ENCODE peak calls at places on chromosomes 5 and 9, in seven cellular contexts. A is psoas muscle, L is nephron progenitor cell, C is endothelial cell of umbilical vein, R is coronary artery, H is tibial nerve, K is neural crest cell. Z is an unnamed sample.

GRCh38 chr5:68432682-68433081 is 217.1 kb downstream of the PIK3R1 start:
- DNase-seq in L (no peak), A (no peak), C (no peak), H (no peak), R (no peak), K (no peak), Z (no peak)

GRCh38 chr9:95409650-95410426 is 92.3 kb upstream of the FANCC start:
- DNase-seq in R (no peak), L (no peak), H (peak), C (peak), K (no peak), A (no peak), Z (no peak)

GRCh38 chr5:146962801-146963355 is 84.3 kb upstream of the PPP2R2B start:
- DNase-seq in C (no peak), L (no peak), K (no peak), R (no peak), A (no peak), H (no peak), Z (no peak)

GRCh38 chr9:37700900-37701299 is 50.1 kb downstream of the FRMPD1 start:
- DNase-seq in A (no peak), H (no peak), L (no peak), C (no peak), K (no peak), R (no peak), Z (no peak)

GRCh38 chr9:74006935-74007334 is 490.2 kb upstream of the RORB start:
- DNase-seq in A (no peak), C (no peak), L (no peak), K (no peak), H (no peak), R (no peak), Z (no peak)

GRCh38 chr9:87490907-87491306 is 6.8 kb upstream of the DAPK1 start:
- DNase-seq in R (no peak), C (no peak), A (no peak), L (no peak), H (no peak), K (no peak), Z (no peak)

GRCh38 chr5:102536323-102536928 is 37.6 kb upstream of the SLCO6A1 start:
- DNase-seq in L (no peak), H (no peak), A (no peak), C (peak), K (no peak), R (no peak), Z (no peak)

GRCh38 chr9:69768716-69769115 is 8.9 kb upstream of the PTAR1 start:
- DNase-seq in K (no peak), R (no peak), H (no peak), L (no peak), C (no peak), A (no peak), Z (no peak)

GRCh38 chr5:71836084-71836483 is 117.0 kb downstream of the CARTPT start:
- DNase-seq in K (no peak), R (no peak), C (peak), A (no peak), H (no peak), L (no peak), Z (no peak)

GRCh38 chr9:92709240-92709639 is 39.3 kb upstream of the IPPK start:
- DNase-seq in A (no peak), H (no peak), R (no peak), C (no peak), L (no peak), K (no peak), Z (no peak)

GRCh38 chr5:175162036-175162435 is 281.9 kb downstream of the DRD1 start:
- DNase-seq in L (no peak), K (no peak), A (no peak), C (no peak), H (no peak), R (no peak), Z (no peak)

GRCh38 chr5:15794117-15794985 is 294.4 kb downstream of the FBXL7 start:
- DNase-seq in A (no peak), R (no peak), C (peak), K (no peak), L (no peak), H (no peak), Z (no peak)

GRCh38 chr9:95840096-95840495 is 35.4 kb upstream of the ERCC6L2 start:
- DNase-seq in A (no peak), K (no peak), R (no peak), C (no peak), L (no peak), H (no peak), Z (no peak)

GRCh38 chr9:93458702-93459101 is 5.3 kb upstream of the FAM120AOS start:
- DNase-seq in C (no peak), R (no peak), A (no peak), H (no peak), L (no peak), K (no peak), Z (no peak)

GRCh38 chr5:72324186-72324825 is 4.1 kb downstream of the PTCD2 start:
- DNase-seq in C (no peak), R (no peak), A (no peak), K (no peak), H (no peak), L (no peak), Z (no peak)

GRCh38 chr9:112020680-112021596 is 124.3 kb downstream of the UGCG start:
- DNase-seq in K (no peak), L (no peak), A (no peak), C (peak), H (no peak), R (no peak), Z (no peak)

GRCh38 chr5:68248896-68249295 is 33.3 kb downstream of the PIK3R1 start:
- DNase-seq in K (no peak), C (peak), A (no peak), L (no peak), H (no peak), R (no peak), Z (no peak)

GRCh38 chr5:123035950-123036390 is 555 bp downstream of the PPIC start:
- DNase-seq in H (peak), A (peak), C (peak), K (peak), R (peak), L (peak), Z (peak)

GRCh38 chr9:136499935-136500910 is 17.4 kb upstream of the SEC16A start:
- DNase-seq in C (no peak), R (no peak), A (no peak), K (no peak), H (no peak), L (no peak), Z (no peak)

GRCh38 chr5:6585939-6586646 is 46.8 kb downstream of the NSUN2 start:
- DNase-seq in L (no peak), R (no peak), A (no peak), H (no peak), K (no peak), C (no peak), Z (peak)

GRCh38 chr9:115640887-115641286 is 512.7 kb upstream of the PAPPA start:
- DNase-seq in C (no peak), H (no peak), A (no peak), L (no peak), R (no peak), K (no peak), Z (no peak)

DNA sequence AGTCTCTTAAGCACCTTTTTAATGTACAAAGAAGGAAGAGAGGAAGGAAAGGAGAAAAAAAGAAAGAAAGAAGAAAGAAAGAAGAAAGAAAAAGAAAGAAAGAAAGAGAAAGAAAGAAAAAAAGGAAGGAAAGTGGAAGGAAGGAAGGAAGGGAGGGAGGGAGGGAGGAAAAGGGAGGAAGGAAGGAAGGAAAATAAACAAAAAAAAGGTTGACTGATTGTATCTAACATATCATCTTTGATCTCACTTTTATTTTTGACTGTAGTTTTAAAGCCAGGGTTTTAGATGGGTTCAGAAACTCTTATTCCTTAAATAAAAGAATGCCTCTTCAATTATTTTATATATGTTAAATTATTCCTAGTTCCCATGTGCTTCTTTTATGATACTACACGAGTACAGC is 794.5 kb downstream of the CDH12 start:
- DNase-seq in R (no peak), L (no peak), C (no peak), A (no peak), H (no peak), K (no peak), Z (no peak)
- TF ChIP-seq CTCF in R (no peak), L (no peak), C (no peak), A (no peak), H (no peak), K (no peak), Z (no peak)

DNA sequence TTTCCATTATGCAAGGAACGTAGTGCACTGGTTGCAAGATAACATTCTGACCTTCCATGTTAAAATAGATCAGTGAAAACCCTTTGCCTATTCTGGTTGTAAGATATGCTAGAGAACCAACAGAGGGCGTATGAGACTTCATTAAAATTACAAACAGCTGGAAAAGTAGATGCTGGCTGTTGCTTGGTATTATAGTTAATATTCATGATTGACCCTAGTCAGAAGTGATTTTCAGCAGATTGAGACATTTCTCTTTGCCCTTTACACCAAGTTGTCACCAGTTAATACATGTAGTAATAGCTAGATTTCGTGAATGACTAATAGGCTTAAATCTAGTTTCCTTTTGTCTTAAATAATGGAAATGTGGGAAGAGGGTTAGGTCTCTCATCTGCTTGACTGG is 13.8 kb upstream of the FGF18 start:
- DNase-seq in R (no peak), C (no peak), L (no peak), A (no peak), K (no peak), H (no peak), Z (no peak)
- TF ChIP-seq CTCF in R (peak), C (peak), L (peak), A (no peak), K (peak), H (no peak), Z (no peak)

GRCh38 chr5:162221884-162222283 is 154.3 kb downstream of the GABRG2 start:
- DNase-seq in K (no peak), C (no peak), R (no peak), A (no peak), L (no peak), H (no peak), Z (no peak)
- TF ChIP-seq CTCF in K (peak), C (no peak), R (no peak), A (no peak), L (no peak), H (no peak), Z (no peak)

GRCh38 chr5:135667204-135667603 is 88.4 kb upstream of the CXCL14 start:
- DNase-seq in L (no peak), R (no peak), H (no peak), K (no peak), A (no peak), C (no peak), Z (no peak)

GRCh38 chr5:135662104-135662503 is 83.3 kb upstream of the CXCL14 start:
- DNase-seq in K (no peak), H (no peak), R (no peak), C (no peak), L (no peak), A (no peak), Z (no peak)

GRCh38 chr5:135657536-135658307 is 78.9 kb upstream of the CXCL14 start:
- DNase-seq in R (no peak), C (no peak), A (no peak), K (no peak), L (no peak), H (no peak), Z (no peak)

GRCh38 chr5:135660826-135661555 is 82.2 kb upstream of the CXCL14 start:
- DNase-seq in K (no peak), R (no peak), A (no peak), H (no peak), L (no peak), C (no peak), Z (no peak)

DNA sequence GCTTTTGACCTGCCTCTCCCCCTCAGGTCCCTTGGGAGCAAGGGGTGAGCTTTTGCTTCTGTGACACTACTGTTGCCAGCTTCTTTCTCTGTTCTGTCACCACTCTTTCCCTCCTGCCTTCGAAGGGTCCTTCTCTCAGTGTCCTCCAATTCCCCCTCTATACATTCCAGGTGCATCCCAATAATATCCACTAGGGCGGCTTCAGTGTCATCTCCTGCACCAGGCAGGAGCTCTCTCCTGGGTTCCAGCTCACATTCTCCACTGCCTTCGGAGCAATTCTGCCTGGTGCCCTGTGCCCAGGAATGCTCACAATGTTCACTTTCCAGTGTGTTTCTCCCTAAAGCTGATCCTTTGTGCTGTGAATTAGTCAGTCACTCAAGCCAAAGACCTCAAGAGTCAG is 83.9 kb upstream of the CXCL14 start:
- DNase-seq in R (no peak), K (no peak), A (no peak), C (no peak), H (no peak), L (no peak), Z (no peak)
- TF ChIP-seq CTCF in R (no peak), K (no peak), A (no peak), C (no peak), H (no peak), L (no peak), Z (no peak)

DNA sequence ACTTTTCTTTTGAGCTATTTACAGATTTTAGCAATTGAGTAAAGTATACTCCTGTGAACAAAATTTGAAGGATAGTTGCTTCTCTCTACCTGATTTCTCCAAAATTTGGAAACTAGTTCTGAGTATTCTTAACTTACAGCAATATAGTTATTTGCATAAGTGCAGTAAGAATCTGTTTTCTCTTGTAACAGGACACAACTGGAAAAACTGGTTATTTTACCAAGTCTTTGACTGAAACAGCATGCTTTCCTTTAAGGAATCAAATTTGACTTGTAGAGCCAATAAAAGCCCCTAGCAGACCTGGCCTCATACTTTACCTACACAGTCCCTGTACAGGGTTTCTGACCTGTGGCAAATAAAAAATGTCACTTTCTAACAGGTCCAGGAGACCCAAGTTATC is 301.9 kb upstream of the POU5F2 start:
- DNase-seq in H (no peak), R (no peak), A (no peak), L (no peak), K (no peak), C (no peak), Z (no peak)
- TF ChIP-seq CTCF in H (no peak), R (no peak), A (no peak), L (no peak), K (no peak), C (no peak), Z (no peak)

DNA sequence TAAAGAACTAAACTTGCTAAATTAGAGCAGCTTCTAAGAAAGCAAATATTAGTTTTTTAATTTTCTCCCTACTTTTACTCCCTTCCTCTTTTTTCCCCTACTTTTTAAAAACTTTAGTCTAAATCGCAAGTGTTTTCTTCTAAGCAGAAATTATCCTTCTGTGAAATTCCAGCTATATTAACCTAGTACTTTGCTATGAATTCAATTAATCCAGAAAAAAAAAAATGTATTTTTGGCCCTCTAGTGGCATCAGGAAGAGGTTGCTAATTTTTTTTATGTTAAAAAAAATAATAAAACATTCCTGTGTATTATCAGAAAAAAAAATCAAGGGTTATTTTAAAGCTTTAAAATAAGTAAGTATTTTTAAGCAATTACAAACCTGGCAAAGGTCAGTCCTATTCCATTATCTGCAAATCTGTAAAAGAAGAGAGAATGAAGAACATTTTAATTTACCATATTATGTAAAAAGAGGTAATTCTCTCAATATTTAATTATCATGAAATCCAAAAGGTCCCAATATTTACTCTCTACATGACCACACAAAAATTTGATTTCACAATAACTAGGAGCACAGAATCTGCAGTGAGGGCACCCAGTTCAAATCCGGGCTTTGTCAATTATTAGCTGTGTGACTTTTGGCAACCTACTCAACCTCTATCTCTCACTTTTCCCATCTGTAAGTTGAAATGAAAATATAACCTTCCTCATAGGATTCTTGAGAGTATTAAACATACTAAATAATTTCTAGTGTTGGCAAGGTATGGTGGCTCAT is 52.0 kb downstream of the CEMIP2 start:
- DNase-seq in R (no peak), C (peak), A (no peak), K (no peak), L (no peak), H (no peak), Z (no peak)
- TF ChIP-seq CTCF in R (peak), C (no peak), A (peak), K (peak), L (peak), H (peak), Z (no peak)

GRCh38 chr5:153148624-153148976 is 341.9 kb upstream of the GRIA1 start:
- DNase-seq in L (no peak), C (no peak), A (no peak), R (no peak), H (no peak), K (no peak), Z (no peak)
- TF ChIP-seq CTCF in L (no peak), C (no peak), A (no peak), R (no peak), H (no peak), K (no peak), Z (no peak)

GRCh38 chr5:32057157-32058096 is 116.7 kb downstream of the GOLPH3 start:
- DNase-seq in K (no peak), C (no peak), L (no peak), A (no peak), H (no peak), R (no peak), Z (no peak)
- TF ChIP-seq CTCF in K (peak), C (no peak), L (peak), A (peak), H (peak), R (no peak), Z (no peak)

GRCh38 chr5:101418735-101419134 is 515.7 kb upstream of the ST8SIA4 start:
- DNase-seq in L (no peak), R (no peak), K (no peak), A (no peak), C (peak), H (no peak), Z (no peak)
- TF ChIP-seq CTCF in L (no peak), R (no peak), K (no peak), A (no peak), C (no peak), H (no peak), Z (no peak)

DNA sequence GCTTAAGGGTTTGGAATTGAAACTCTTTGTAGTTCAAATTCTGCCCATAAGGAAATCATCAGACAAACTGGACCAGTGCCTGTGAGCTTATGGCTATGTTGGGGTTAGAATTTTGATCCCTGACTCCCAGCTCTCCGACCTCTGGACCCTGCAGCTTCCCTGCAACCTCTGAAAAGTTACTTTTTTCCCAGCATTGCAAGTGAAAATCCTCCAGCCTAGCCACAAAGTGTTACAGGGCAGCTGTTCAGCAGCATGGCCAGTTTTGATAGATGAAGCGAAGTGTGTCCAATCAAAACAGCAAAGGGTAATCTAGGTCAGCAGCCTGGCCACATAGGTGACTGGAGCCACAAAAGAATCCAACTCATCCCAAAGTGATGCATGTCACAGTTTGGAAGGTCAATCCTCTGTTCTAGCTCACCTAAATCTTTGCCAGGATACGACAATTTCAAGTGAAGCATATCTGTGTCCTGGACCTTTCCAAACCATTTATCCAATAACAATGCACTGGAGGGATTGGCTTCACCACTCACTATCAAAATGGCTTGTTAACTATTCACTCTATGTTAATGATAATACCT is 4.7 kb upstream of the CPEB4 start:
- DNase-seq in K (no peak), C (no peak), H (no peak), L (no peak), A (no peak), R (no peak), Z (no peak)
- TF ChIP-seq CTCF in K (no peak), C (no peak), H (no peak), L (no peak), A (no peak), R (no peak), Z (no peak)